ENCODE peak calls at places on chromosomes 13 and 19, in eight cellular contexts. U, E, W, Q, I, Z, H and C are unnamed samples.

GRCh38 chr19:50514346-50515167 is 844 bp upstream of the ASPDH start:
- DNase-seq in U (no peak), E (no peak), W (no peak), Q (peak), I (no peak), Z (no peak), H (no peak), C (no peak)

GRCh38 chr19:33799507-33799906 is 2.8 kb downstream of the KCTD15 start:
- DNase-seq in U (no peak), E (no peak), W (no peak), Q (peak), I (no peak), Z (no peak), H (no peak), C (no peak)

GRCh38 chr19:34232566-34233481 is 21.5 kb upstream of the GARRE1 start:
- DNase-seq in U (no peak), E (peak), W (peak), Q (peak), I (no peak), Z (no peak), H (peak), C (peak)

GRCh38 chr13:51112771-51113170 is 1.7 kb upstream of the C13orf42 start:
- DNase-seq in U (no peak), E (no peak), W (no peak), Q (no peak), I (no peak), Z (no peak), H (no peak), C (no peak)

GRCh38 chr13:49292742-49293498 is 45.2 kb downstream of the CDADC1 start:
- DNase-seq in U (no peak), E (peak), W (no peak), Q (peak), I (no peak), Z (no peak), H (peak), C (no peak)

GRCh38 chr13:70668293-70668692 is 560.0 kb upstream of the KLHL1 start:
- DNase-seq in U (no peak), E (no peak), W (no peak), Q (no peak), I (peak), Z (no peak), H (no peak), C (no peak)

GRCh38 chr19:19439083-19439482 is 33.6 kb downstream of the GATAD2A start:
- DNase-seq in U (no peak), E (no peak), W (no peak), Q (no peak), I (no peak), Z (no peak), H (no peak), C (no peak)

GRCh38 chr13:42548731-42549554 is 25.0 kb upstream of the TNFSF11 start:
- DNase-seq in U (no peak), E (peak), W (no peak), Q (no peak), I (no peak), Z (no peak), H (peak), C (peak)

GRCh38 chr13:24927810-24928404 is 163.9 kb downstream of the RNF17 start:
- DNase-seq in U (no peak), E (no peak), W (no peak), Q (no peak), I (no peak), Z (no peak), H (no peak), C (no peak)

GRCh38 chr13:51997641-51998330 is 13.5 kb downstream of the ATP7B start:
- DNase-seq in U (no peak), E (no peak), W (no peak), Q (no peak), I (no peak), Z (no peak), H (no peak), C (no peak)

GRCh38 chr19:14103310-14103709 is 12.8 kb upstream of the SAMD1 start:
- DNase-seq in U (no peak), E (no peak), W (no peak), Q (peak), I (no peak), Z (no peak), H (no peak), C (no peak)

GRCh38 chr19:4374451-4375163 is 25.7 kb downstream of the SH3GL1 start:
- DNase-seq in U (no peak), E (peak), W (peak), Q (peak), I (no peak), Z (no peak), H (peak), C (no peak)

GRCh38 chr19:16922592-16922934 is 33.8 kb downstream of the F2RL3 start:
- DNase-seq in U (no peak), E (no peak), W (no peak), Q (no peak), I (no peak), Z (no peak), H (no peak), C (no peak)

GRCh38 chr19:18204394-18205179 is 745 bp upstream of the RAB3A start:
- DNase-seq in U (peak), E (no peak), W (no peak), Q (no peak), I (no peak), Z (no peak), H (no peak), C (no peak)

GRCh38 chr19:4009990-4010807 is 2.7 kb downstream of the PIAS4 start:
- DNase-seq in U (no peak), E (no peak), W (no peak), Q (peak), I (no peak), Z (no peak), H (no peak), C (no peak)

GRCh38 chr13:95833713-95834112 is 156.8 kb downstream of the DNAJC3 start:
- DNase-seq in U (no peak), E (peak), W (no peak), Q (no peak), I (no peak), Z (no peak), H (peak), C (no peak)

GRCh38 chr19:15266683-15267082 is 34.4 kb upstream of the EPHX3 start:
- DNase-seq in U (no peak), E (no peak), W (no peak), Q (peak), I (no peak), Z (no peak), H (no peak), C (no peak)

GRCh38 chr19:49932731-49933131 is 3.4 kb upstream of the NUP62 start:
- DNase-seq in U (no peak), E (no peak), W (no peak), Q (no peak), I (no peak), Z (peak), H (no peak), C (peak)

GRCh38 chr19:18388328-18389094 is 2.6 kb downstream of the GDF15 start:
- DNase-seq in U (peak), E (peak), W (peak), Q (peak), I (no peak), Z (peak), H (peak), C (peak)

GRCh38 chr13:102399791-102400618 is 1.8 kb downstream of the FGF14 start:
- DNase-seq in U (no peak), E (no peak), W (peak), Q (peak), I (no peak), Z (peak), H (no peak), C (no peak)

GRCh38 chr13:28485551-28485950 is 9.4 kb downstream of the FLT1 start:
- DNase-seq in U (no peak), E (no peak), W (no peak), Q (no peak), I (no peak), Z (no peak), H (no peak), C (no peak)

GRCh38 chr19:46537136-46538097 is 41.8 kb upstream of the PNMA8B start:
- DNase-seq in U (peak), E (peak), W (peak), Q (peak), I (no peak), Z (no peak), H (peak), C (peak)

GRCh38 chr13:36447501-36447900 is 15.2 kb downstream of the CCNA1 start:
- DNase-seq in U (no peak), E (peak), W (no peak), Q (no peak), I (no peak), Z (no peak), H (peak), C (no peak)

GRCh38 chr19:3857449-3858003 is 11.3 kb downstream of the ZFR2 start:
- DNase-seq in U (no peak), E (no peak), W (no peak), Q (peak), I (no peak), Z (no peak), H (no peak), C (no peak)